ENCODE peak calls at places on chromosomes 6 and 20, in five cellular contexts. V is fibroblast of lung, N is OCI-LY7, K is hepatocyte, H is HCT116. Q is an unnamed sample.
A peak's percentile ranks its signal among the peaks of the same experiment; 100 is the strongest.

GRCh38 chr6:33313105-33313708 is 671 bp downstream of the TAPBP start:
- DNase-seq in K (peak; percentile 68), H (no peak), V (peak; percentile 36), N (peak; percentile 76), Q (no peak)

GRCh38 chr6:84836366-84836765 is 72.0 kb upstream of the TBX18 start:
- DNase-seq in K (no peak), N (no peak), V (no peak), H (no peak), Q (no peak)

GRCh38 chr20:48959902-48960550 is 38.5 kb downstream of the ARFGEF2 start:
- DNase-seq in H (no peak), N (no peak), K (no peak), V (no peak), Q (no peak)

GRCh38 chr6:52317841-52318581 is 33.5 kb upstream of the MCM3 start:
- DNase-seq in H (no peak), N (no peak), K (peak; percentile 40), V (peak; percentile 52), Q (peak; percentile 30)

GRCh38 chr6:158718431-158719126 is 68.7 kb downstream of the SYTL3 start:
- DNase-seq in H (peak; percentile 77), N (peak; percentile 45), V (no peak), K (peak; percentile 78), Q (no peak)

GRCh38 chr6:162621246-162621645 is 106.3 kb downstream of the PRKN start:
- DNase-seq in N (no peak), K (peak; percentile 56), V (peak; percentile 78), H (peak; percentile 48), Q (peak; percentile 72)

GRCh38 chr6:57822896-57823358 is 505.5 kb downstream of the PRIM2 start:
- DNase-seq in N (no peak), K (no peak), V (peak; percentile 2), H (no peak), Q (no peak)

GRCh38 chr6:31122803-31123706 is 2.8 kb upstream of the CDSN start:
- DNase-seq in N (no peak), V (peak; percentile 89), H (peak; percentile 72), K (peak; percentile 83), Q (peak; percentile 83)

GRCh38 chr6:39507331-39507998 is 185.0 kb upstream of the KCNK16 start:
- DNase-seq in H (no peak), V (no peak), K (no peak), N (no peak), Q (no peak)

GRCh38 chr20:6041808-6042265 is 12.0 kb downstream of the LRRN4 start:
- DNase-seq in H (no peak), V (no peak), N (no peak), K (no peak), Q (no peak)

GRCh38 chr6:157650261-157650640 is 172.8 kb upstream of the SNX9 start:
- DNase-seq in V (no peak), H (no peak), K (no peak), N (no peak), Q (no peak)

GRCh38 chr6:139029470-139030210 is 1.1 kb downstream of the ABRACL start:
- DNase-seq in N (peak; percentile 21), V (peak; percentile 43), K (peak; percentile 70), H (no peak), Q (peak; percentile 25)

GRCh38 chr6:135972586-135972985 is 121.1 kb downstream of the PDE7B start:
- DNase-seq in N (no peak), V (no peak), H (no peak), K (no peak), Q (no peak)

GRCh38 chr6:149461670-149462069 is 23.1 kb downstream of the ZC3H12D start:
- DNase-seq in V (no peak), N (no peak), K (no peak), H (no peak), Q (no peak)

GRCh38 chr6:11912420-11912819 is 99.7 kb upstream of the HIVEP1 start:
- DNase-seq in N (no peak), V (no peak), K (no peak), H (no peak), Q (no peak)

GRCh38 chr20:62138204-62138543 is 5.0 kb downstream of the PSMA7 start:
- DNase-seq in K (no peak), H (no peak), V (no peak), N (no peak), Q (no peak)

GRCh38 chr20:5729348-5729747 is 20.9 kb upstream of the SHLD1 start:
- DNase-seq in K (no peak), V (no peak), N (no peak), H (no peak), Q (no peak)

GRCh38 chr6:36698196-36698595 is 570 bp downstream of the RAB44 start:
- DNase-seq in N (no peak), H (no peak), K (no peak), V (no peak), Q (no peak)

GRCh38 chr6:13383280-13384163 is 55.2 kb upstream of the TBC1D7 start:
- DNase-seq in V (peak; percentile 48), H (no peak), K (no peak), N (no peak), Q (peak; percentile 57)

GRCh38 chr6:37396571-37397185 is 36.3 kb upstream of the CMTR1 start:
- DNase-seq in N (no peak), H (no peak), V (peak; percentile 69), K (no peak), Q (peak; percentile 64)

GRCh38 chr6:50600280-50600679 is 113.0 kb upstream of the TFAP2D start:
- DNase-seq in N (no peak), K (no peak), H (no peak), V (no peak), Q (no peak)

GRCh38 chr6:112310439-112311154 is 36.5 kb upstream of the RFPL4B start:
- DNase-seq in H (no peak), K (no peak), V (no peak), N (no peak), Q (no peak)

GRCh38 chr6:90110971-90111370 is 185.7 kb downstream of the BACH2 start:
- DNase-seq in V (no peak), K (no peak), N (no peak), H (no peak), Q (no peak)

GRCh38 chr20:24972341-24972740 is 20.2 kb downstream of the APMAP start:
- DNase-seq in K (no peak), H (no peak), V (no peak), N (no peak), Q (no peak)

GRCh38 chr6:168126566-168127383 is 47.8 kb upstream of the FRMD1 start:
- DNase-seq in N (no peak), K (no peak), V (no peak), H (no peak), Q (no peak)

GRCh38 chr6:31769684-31770371 is 7.3 kb downstream of the VWA7 start:
- DNase-seq in N (peak; percentile 75), K (peak; percentile 76), V (no peak), H (peak; percentile 42), Q (no peak)

GRCh38 chr6:43254138-43254817 is 11.0 kb downstream of the TTBK1 start:
- DNase-seq in N (no peak), V (no peak), H (no peak), K (no peak), Q (no peak)

GRCh38 chr6:129635396-129636164 is 74.4 kb downstream of the ARHGAP18 start:
- DNase-seq in K (no peak), V (peak; percentile 71), N (no peak), H (no peak), Q (peak; percentile 66)

GRCh38 chr20:59082077-59082740 is 39.6 kb upstream of the PRELID3B start:
- DNase-seq in H (peak; percentile 23), K (no peak), V (peak; percentile 68), N (peak; percentile 37), Q (peak; percentile 52)

GRCh38 chr6:38871745-38872568 is 156.8 kb downstream of the DNAH8 start:
- DNase-seq in K (peak; percentile 71), V (peak; percentile 24), N (peak; percentile 44), H (peak; percentile 32), Q (peak; percentile 13)

GRCh38 chr6:43228951-43229802 is at the start of gene DNPH1:
- DNase-seq in V (peak; percentile 53), K (peak; percentile 90), H (peak; percentile 48), N (peak; percentile 80), Q (peak; percentile 32)

GRCh38 chr6:111779031-111779430 is 94.2 kb downstream of the FYN start:
- DNase-seq in N (no peak), V (no peak), H (no peak), K (no peak), Q (no peak)

GRCh38 chr20:59850018-59850641 is 83.3 kb downstream of the SYCP2 start:
- DNase-seq in K (peak; percentile 69), N (peak; percentile 45), V (peak; percentile 31), H (peak; percentile 28), Q (peak; percentile 9)

GRCh38 chr20:34083137-34083536 is 28.9 kb downstream of the EIF2S2 start:
- DNase-seq in N (no peak), K (peak; percentile 25), H (no peak), V (peak; percentile 99), Q (peak; percentile 98)

GRCh38 chr6:161422710-161423109 is 148.8 kb upstream of the AGPAT4 start:
- DNase-seq in H (no peak), N (no peak), K (no peak), V (peak; percentile 53), Q (no peak)
- H3K4me2 ChIP-seq in H (no peak overlapping the region), N (no peak overlapping the region), K (no peak overlapping the region), V (no peak overlapping the region), Q (no peak overlapping the region)

DNA sequence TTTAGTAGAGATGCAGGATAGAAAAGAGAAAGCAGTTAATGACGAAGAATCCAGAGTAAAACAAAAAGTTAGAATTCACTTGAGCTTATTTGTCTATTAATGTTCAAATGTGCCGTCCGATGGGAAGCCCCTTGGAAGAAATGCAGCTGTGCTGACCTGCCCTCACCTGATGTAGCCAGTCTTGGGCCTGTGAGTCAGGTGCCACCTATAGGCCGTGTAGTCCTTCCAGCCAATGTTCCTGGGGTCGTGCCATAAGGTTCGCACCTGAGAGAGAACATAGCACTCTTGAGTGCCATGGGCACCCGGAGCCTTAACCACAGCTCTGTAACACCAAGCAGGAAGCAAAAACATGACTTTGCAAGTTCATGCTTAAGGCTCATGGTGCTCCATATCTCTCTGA is 32.4 kb downstream of the THBS2 start:
- DNase-seq in K (no peak), N (no peak), H (no peak), V (no peak), Q (no peak)
- H2AFZ ChIP-seq in K (no peak overlapping the region), N (no peak overlapping the region), H (no peak overlapping the region), V (no peak overlapping the region), Q (no peak overlapping the region)

GRCh38 chr6:73566954-73567591 is 46.2 kb upstream of the EEF1A1 start:
- DNase-seq in K (peak; percentile 88), N (no peak), V (peak; percentile 27), H (peak; percentile 75), Q (no peak)
- H3K4me2 ChIP-seq in K (peak overlapping the region; percentile 52), N (no peak overlapping the region), V (no peak overlapping the region), H (peak overlapping the region; percentile 64), Q (no peak overlapping the region)

DNA sequence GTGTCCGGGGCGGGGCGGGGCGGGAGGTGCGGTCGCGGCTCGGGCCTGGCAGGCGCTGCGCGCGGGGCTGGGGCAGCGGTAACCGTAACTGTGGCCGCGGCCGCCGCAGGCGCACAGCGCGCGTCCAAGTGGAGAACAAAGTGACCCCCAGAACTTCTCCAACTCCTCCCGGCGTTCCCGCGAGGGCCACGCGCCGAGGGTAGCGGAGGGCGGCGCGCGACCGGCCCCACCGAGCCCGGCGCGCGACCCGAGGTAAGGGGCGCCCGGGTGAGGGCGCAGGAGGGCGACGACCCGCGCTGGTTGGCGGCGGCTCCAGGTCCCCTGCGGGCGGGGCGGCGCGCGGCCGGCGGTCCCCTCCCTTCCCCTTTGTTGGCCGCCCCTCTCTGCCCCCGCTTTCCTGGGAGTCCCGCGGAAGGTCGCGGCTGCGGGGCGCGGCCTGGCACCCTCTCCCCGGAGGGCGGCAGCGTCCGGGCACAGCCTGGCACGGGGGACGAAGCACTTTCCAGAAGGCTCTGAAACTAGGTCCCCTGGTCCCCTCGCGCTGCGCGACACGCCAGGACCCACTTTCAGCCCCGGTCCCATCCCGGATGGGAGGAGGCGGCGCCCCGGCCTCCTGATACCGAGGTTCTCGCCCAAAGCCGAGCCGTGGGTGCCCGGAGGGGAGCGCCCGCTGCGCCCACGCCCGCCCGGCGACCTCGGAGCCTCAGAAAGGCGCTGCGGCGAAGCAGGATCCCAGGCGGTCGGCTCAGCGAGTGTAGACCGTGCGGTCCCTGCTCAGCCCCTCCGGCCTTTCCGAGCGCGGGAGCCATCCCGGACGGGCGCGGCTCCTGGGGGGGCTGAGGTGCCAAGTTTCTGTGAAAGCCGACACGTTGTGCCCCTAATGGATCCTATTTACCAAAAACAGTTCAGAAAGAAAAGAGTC is at the start of gene TIAM2:
- DNase-seq in V (peak; percentile 35), N (no peak), K (peak; percentile 68), H (no peak), Q (no peak)
- H2AFZ ChIP-seq in V (peak within 1 kb of the TSS; percentile 50), N (no peak within 1 kb of the TSS), K (peak within 1 kb of the TSS; percentile 81), H (peak within 1 kb of the TSS; percentile 65), Q (peak within 1 kb of the TSS; percentile 93)

Q was measured in astrocyte.